ENCODE peak calls at places on chromosomes 2 and 18, in nine cellular contexts. A is activated CD4-positive, alpha-beta T cell treated with anti-CD3 and anti-CD28 coated beads for 1 hour; E is IMR-90; O is AG04450; X is germinal center; R is heart right ventricle; W is cardiac muscle cell; J is ELF-1; D is GM04504. P is an unnamed sample.

GRCh38 chr2:159939946-159940345 is 122.5 kb downstream of the PLA2R1 start:
- DNase-seq in A (no peak), E (peak), O (no peak), X (peak), R (no peak), W (peak), J (no peak), D (no peak), P (no peak)

GRCh38 chr2:100780203-100781008 is 39.5 kb upstream of the NPAS2 start:
- DNase-seq in A (no peak), E (peak), O (no peak), X (no peak), R (no peak), W (no peak), J (no peak), D (no peak), P (peak)

GRCh38 chr18:29254123-29254522 is 1077.2 kb upstream of the CDH2 start:
- DNase-seq in A (no peak), E (no peak), O (no peak), X (no peak), R (no peak), W (no peak), J (no peak), D (no peak), P (no peak)

GRCh38 chr18:47754311-47755101 is 176.0 kb downstream of the SMAD2 start:
- DNase-seq in A (no peak), E (no peak), O (no peak), X (peak), R (peak), W (peak), J (peak), D (no peak), P (no peak)

GRCh38 chr2:218569661-218570500 is 1.2 kb downstream of the CNOT9 start:
- DNase-seq in A (no peak), E (peak), O (no peak), X (no peak), R (no peak), W (peak), J (peak), D (peak), P (no peak)

GRCh38 chr2:137775529-137775928 is 188.7 kb upstream of the HNMT start:
- DNase-seq in A (no peak), E (no peak), O (no peak), X (no peak), R (no peak), W (no peak), J (no peak), D (no peak), P (no peak)

GRCh38 chr2:53945538-53945937 is 25.3 kb downstream of the PSME4 start:
- DNase-seq in A (no peak), E (no peak), O (no peak), X (no peak), R (no peak), W (no peak), J (no peak), D (no peak), P (no peak)

GRCh38 chr2:127425540-127426490 is 7.6 kb downstream of the PROC start:
- DNase-seq in A (no peak), E (no peak), O (no peak), X (no peak), R (no peak), W (no peak), J (no peak), D (no peak), P (no peak)

GRCh38 chr2:28359222-28360065 is 33.2 kb upstream of the FOSL2 start:
- DNase-seq in A (peak), E (peak), O (no peak), X (peak), R (no peak), W (no peak), J (no peak), D (no peak), P (no peak)

GRCh38 chr2:239307221-239307569 is 93.6 kb downstream of the HDAC4 start:
- DNase-seq in A (no peak), E (no peak), O (no peak), X (no peak), R (no peak), W (no peak), J (no peak), D (no peak), P (peak)

GRCh38 chr2:62195421-62196277 is at the start of gene B3GNT2:
- DNase-seq in A (peak), E (peak), O (no peak), X (peak), R (peak), W (peak), J (peak), D (peak), P (peak)

GRCh38 chr2:149861034-149861433 is 273.5 kb upstream of the MMADHC start:
- DNase-seq in A (no peak), E (no peak), O (no peak), X (no peak), R (no peak), W (no peak), J (no peak), D (no peak), P (no peak)

GRCh38 chr18:52499646-52500045 is 159.6 kb downstream of the DCC start:
- DNase-seq in A (no peak), E (no peak), O (no peak), X (no peak), R (no peak), W (no peak), J (no peak), D (peak), P (no peak)

GRCh38 chr2:38947241-38948239 is 57.9 kb downstream of the ARHGEF33 start:
- DNase-seq in A (peak), E (peak), O (peak), X (peak), R (peak), W (peak), J (peak), D (peak), P (peak)

GRCh38 chr18:22113144-22113813 is 56.1 kb upstream of the GATA6 start:
- DNase-seq in A (no peak), E (no peak), O (no peak), X (no peak), R (peak), W (no peak), J (no peak), D (no peak), P (no peak)

GRCh38 chr2:104431701-104432121 is 422.2 kb upstream of the POU3F3 start:
- DNase-seq in A (no peak), E (no peak), O (no peak), X (no peak), R (no peak), W (no peak), J (no peak), D (no peak), P (no peak)

GRCh38 chr18:59957957-59958356 is 58.2 kb downstream of the PMAIP1 start:
- DNase-seq in A (no peak), E (peak), O (peak), X (no peak), R (peak), W (peak), J (no peak), D (peak), P (peak)

GRCh38 chr2:174574657-174575056 is 22.9 kb downstream of the WIPF1 start:
- DNase-seq in A (no peak), E (peak), O (peak), X (no peak), R (no peak), W (no peak), J (no peak), D (no peak), P (peak)

GRCh38 chr2:173150087-173150486 is 74.4 kb downstream of the MAP3K20 start:
- DNase-seq in A (no peak), E (peak), O (no peak), X (no peak), R (no peak), W (no peak), J (no peak), D (peak), P (no peak)

GRCh38 chr2:25808006-25808383 is 70.3 kb downstream of the ASXL2 start:
- DNase-seq in A (no peak), E (peak), O (no peak), X (no peak), R (no peak), W (no peak), J (no peak), D (no peak), P (no peak)

P was measured in uterus.